ENCODE peak calls at places on chromosomes 2 and 18, in nine cellular contexts. T, Y, Z, P, L, E, D, J and F are unnamed samples.

GRCh38 chr2:99775585-99775984 is 285.8 kb upstream of the REV1 start:
- DNase-seq in D (no peak), Z (no peak), T (no peak), Y (no peak), P (no peak), E (no peak), L (no peak), J (no peak), F (no peak)

GRCh38 chr18:38493991-38494559 is 928.5 kb upstream of the CELF4 start:
- DNase-seq in P (no peak), Z (no peak), E (no peak), Y (no peak), T (no peak), D (no peak), J (peak), L (no peak), F (no peak)

GRCh38 chr18:8662574-8663255 is 42.6 kb upstream of the MTCL1 start:
- DNase-seq in E (peak), T (no peak), L (no peak), Y (no peak), Z (no peak), P (no peak), J (no peak), D (no peak), F (no peak)

GRCh38 chr2:143000599-143000998 is 123.1 kb downstream of the KYNU start:
- DNase-seq in J (no peak), L (no peak), T (no peak), P (no peak), E (no peak), D (no peak), Z (no peak), Y (no peak), F (no peak)

GRCh38 chr2:30775833-30776232 is 31.4 kb downstream of the CAPN13 start:
- DNase-seq in J (no peak), T (no peak), Y (no peak), E (no peak), Z (no peak), L (no peak), D (no peak), P (no peak), F (no peak)

GRCh38 chr2:169664978-169665930 is 29.0 kb downstream of the CFAP210 start:
- DNase-seq in T (no peak), E (no peak), J (no peak), P (no peak), Z (no peak), Y (no peak), L (no peak), D (no peak), F (no peak)

GRCh38 chr2:220512419-220512818 is 885.0 kb downstream of the SLC4A3 start:
- DNase-seq in D (no peak), J (peak), L (no peak), P (no peak), Y (no peak), E (no peak), Z (no peak), T (no peak), F (no peak)

GRCh38 chr2:113214141-113214540 is 40.4 kb downstream of the PSD4 start:
- DNase-seq in Y (no peak), P (no peak), J (no peak), Z (no peak), L (no peak), T (no peak), E (no peak), D (no peak), F (no peak)

GRCh38 chr18:43893001-43893637 is 615.8 kb upstream of the SYT4 start:
- DNase-seq in J (peak), T (no peak), E (no peak), Z (no peak), Y (peak), P (no peak), D (no peak), L (no peak), F (no peak)

GRCh38 chr2:231189571-231190495 is 8.6 kb upstream of the ARMC9 start:
- DNase-seq in D (no peak), E (no peak), T (no peak), L (no peak), P (no peak), Y (no peak), J (no peak), Z (no peak), F (peak)

GRCh38 chr2:99081886-99082285 is 59.6 kb upstream of the C2orf15 start:
- DNase-seq in Z (no peak), Y (no peak), J (no peak), E (no peak), D (no peak), P (no peak), L (no peak), T (no peak), F (no peak)

GRCh38 chr2:231709636-231709980 is 1.3 kb downstream of the PTMA start:
- DNase-seq in D (no peak), T (no peak), J (no peak), Z (no peak), L (peak), P (peak), E (peak), Y (no peak), F (no peak)

GRCh38 chr2:189442468-189442867 is 1.2 kb downstream of the WDR75 start:
- DNase-seq in L (no peak), P (no peak), T (no peak), E (no peak), Y (no peak), Z (no peak), D (no peak), J (no peak), F (no peak)